ENCODE peak calls at places on chromosomes 3 and 15, in five cellular contexts. A is Panc1; D is tibial artery; U is stimulated activated naive CD8-positive, alpha-beta T cell treated with anti-CD3 and anti-CD28 coated beads, Interleukin-15, Interleukin-2, amounts not matched to agents 100 U/mL and 50 U/mL, for 24 hours; G is cardiac muscle cell. Q is an unnamed sample.

GRCh38 chr3:57752307-57752706 is 3.8 kb upstream of the SLMAP start:
- DNase-seq in A (peak; percentile 46), D (no peak), U (no peak), G (no peak), Q (no peak)

GRCh38 chr15:85744636-85745422 is 49.9 kb downstream of the KLHL25 start:
- DNase-seq in A (no peak), D (peak; percentile 19), U (no peak), G (no peak), Q (peak; percentile 51)

GRCh38 chr3:153552887-153553604 is 391.0 kb downstream of the RAP2B start:
- DNase-seq in A (no peak), D (no peak), U (no peak), G (no peak), Q (no peak)

GRCh38 chr15:56036546-56037067 is 43.2 kb upstream of the NEDD4 start:
- DNase-seq in A (no peak), D (no peak), U (no peak), G (no peak), Q (no peak)

GRCh38 chr3:123739754-123740153 is 144.4 kb downstream of the MYLK start:
- DNase-seq in A (no peak), D (no peak), U (no peak), G (no peak), Q (no peak)

GRCh38 chr3:46882377-46883015 is 5.0 kb downstream of the PTH1R start:
- DNase-seq in A (no peak), D (peak; percentile 44), U (no peak), G (peak; percentile 61), Q (no peak)

GRCh38 chr15:99371180-99372103 is 120.2 kb downstream of the LRRC28 start:
- DNase-seq in A (no peak), D (no peak), U (no peak), G (no peak), Q (no peak)

GRCh38 chr15:48355377-48355776 is 24.1 kb downstream of the DUT start:
- DNase-seq in A (no peak), D (no peak), U (no peak), G (no peak), Q (no peak)

GRCh38 chr3:127824151-127824825 is 2.0 kb upstream of the MGLL start:
- DNase-seq in A (no peak), D (no peak), U (no peak), G (no peak), Q (no peak)

GRCh38 chr3:18127181-18127863 is 297.8 kb downstream of the SATB1 start:
- DNase-seq in A (no peak), D (no peak), U (no peak), G (no peak), Q (no peak)